ENCODE peak calls at places on chromosomes 7 and 10, in five cellular contexts. W, K, D, Q and R are unnamed samples.

GRCh38 chr10:103077491-103078308 is 115.4 kb downstream of the NT5C2 start:
- DNase-seq in Q (no peak), D (no peak), W (no peak), K (no peak), R (no peak)

GRCh38 chr7:2403718-2404648 is 572 bp downstream of the CHST12 start:
- DNase-seq in Q (no peak), D (no peak), W (peak), K (peak), R (peak)

GRCh38 chr10:86252573-86252972 is 114.0 kb downstream of the GRID1 start:
- DNase-seq in W (no peak), D (no peak), Q (peak), K (no peak), R (no peak)

GRCh38 chr7:1505731-1506550 is 1.8 kb upstream of the INTS1 start:
- DNase-seq in Q (no peak), W (no peak), D (no peak), K (peak), R (no peak)

GRCh38 chr7:31687024-31687423 is at the start of gene PPP1R17:
- DNase-seq in Q (no peak), D (no peak), K (no peak), W (no peak), R (peak)

GRCh38 chr7:98797150-98797549 is 72.7 kb downstream of the TMEM130 start:
- DNase-seq in K (no peak), W (no peak), Q (no peak), D (no peak), R (no peak)

GRCh38 chr7:156984209-156984891 is 26.1 kb downstream of the MNX1 start:
- DNase-seq in Q (peak), W (no peak), K (no peak), D (no peak), R (no peak)

GRCh38 chr7:133682364-133683181 is 429.7 kb downstream of the EXOC4 start:
- DNase-seq in W (no peak), Q (no peak), D (no peak), K (no peak), R (no peak)

GRCh38 chr10:110433740-110434139 is 64.0 kb upstream of the DUSP5 start:
- DNase-seq in K (no peak), D (no peak), W (no peak), Q (peak), R (no peak)

GRCh38 chr10:100518761-100519241 is 860 bp downstream of the SEC31B start:
- DNase-seq in Q (no peak), K (peak), D (peak), W (peak), R (peak)

GRCh38 chr7:12090757-12091134 is 120.3 kb upstream of the TMEM106B start:
- DNase-seq in W (no peak), K (no peak), D (no peak), Q (no peak), R (no peak)

GRCh38 chr7:95723583-95724180 is 48.7 kb upstream of the DYNC1I1 start:
- DNase-seq in Q (no peak), K (peak), W (peak), D (peak), R (peak)

GRCh38 chr7:84837405-84837804 is 349.5 kb downstream of the SEMA3D start:
- DNase-seq in W (no peak), D (no peak), Q (no peak), K (no peak), R (no peak)

GRCh38 chr10:10618139-10618538 is 399.5 kb upstream of the CELF2 start:
- DNase-seq in K (no peak), Q (no peak), W (no peak), D (no peak), R (no peak)

GRCh38 chr7:92602352-92603088 is 12.3 kb upstream of the FAM133B start:
- DNase-seq in K (no peak), W (no peak), D (no peak), Q (no peak), R (no peak)

GRCh38 chr7:152176797-152177196 is 151.3 kb downstream of the GALNT11 start:
- DNase-seq in Q (no peak), D (no peak), K (peak), W (no peak), R (no peak)

GRCh38 chr10:30454744-30455498 is 20.9 kb downstream of the MAP3K8 start:
- DNase-seq in K (peak), Q (no peak), D (no peak), W (no peak), R (no peak)

GRCh38 chr10:36739884-36740445 is 385.4 kb upstream of the ANKRD30A start:
- DNase-seq in D (no peak), Q (no peak), K (no peak), W (no peak), R (no peak)

GRCh38 chr7:75980865-75981449 is 13.4 kb downstream of the TMEM120A start:
- DNase-seq in Q (no peak), K (no peak), D (no peak), W (no peak), R (no peak)

GRCh38 chr7:84040365-84040764 is 154.2 kb downstream of the SEMA3A start:
- DNase-seq in Q (no peak), W (no peak), K (no peak), D (no peak), R (no peak)

GRCh38 chr10:538895-539294 is 150.6 kb downstream of the DIP2C start:
- DNase-seq in W (no peak), Q (no peak), K (no peak), D (no peak), R (no peak)

GRCh38 chr7:26500749-26501352 is 209.2 kb downstream of the SNX10 start:
- DNase-seq in Q (no peak), K (peak), W (no peak), D (peak), R (no peak)